ENCODE peak calls at places on chromosomes 6 and 20, in five cellular contexts. L is RWPE1, E is GM12878, M is neuronal stem cell, Y is colonic mucosa. H is an unnamed sample.

GRCh38 chr6:30881987-30882763 is 2.1 kb upstream of the DDR1 start:
- DNase-seq in M (peak), Y (peak), L (no peak), E (no peak), H (no peak)

GRCh38 chr6:157089258-157089657 is 234.1 kb downstream of the TMEM242 start:
- DNase-seq in Y (no peak), L (no peak), M (peak), E (no peak), H (no peak)

GRCh38 chr6:13351271-13351670 is 22.9 kb upstream of the TBC1D7 start:
- DNase-seq in Y (no peak), E (no peak), M (peak), L (no peak), H (no peak)

GRCh38 chr6:107653183-107653580 is 163.3 kb downstream of the SOBP start:
- DNase-seq in E (no peak), M (no peak), Y (no peak), L (no peak), H (no peak)

GRCh38 chr20:46179811-46180326 is 61.8 kb downstream of the CD40 start:
- DNase-seq in L (no peak), E (no peak), M (no peak), Y (no peak), H (no peak)

GRCh38 chr6:155219858-155220301 is 43.9 kb upstream of the CLDN20 start:
- DNase-seq in E (no peak), L (no peak), M (no peak), Y (no peak), H (no peak)

GRCh38 chr6:100514603-100515002 is 49.9 kb upstream of the SIM1 start:
- DNase-seq in M (no peak), L (no peak), E (no peak), Y (no peak), H (no peak)

GRCh38 chr6:101543796-101544195 is 150.3 kb downstream of the GRIK2 start:
- DNase-seq in M (no peak), Y (no peak), L (no peak), E (no peak), H (no peak)

GRCh38 chr6:7467007-7467897 is 74.2 kb upstream of the DSP start:
- DNase-seq in E (no peak), Y (peak), L (no peak), M (no peak), H (peak)

GRCh38 chr20:64228751-64229518 is 26.6 kb upstream of the PCMTD2 start:
- DNase-seq in Y (peak), E (no peak), L (no peak), M (no peak), H (no peak)

GRCh38 chr20:23152308-23152892 is 66.3 kb upstream of the CD93 start:
- DNase-seq in L (no peak), E (no peak), M (no peak), Y (peak), H (peak)

GRCh38 chr6:36222924-36223323 is 26.4 kb downstream of the BRPF3 start:
- DNase-seq in L (no peak), Y (peak), M (no peak), E (no peak), H (peak)

GRCh38 chr6:18122128-18123093 is at the start of gene NHLRC1:
- DNase-seq in M (peak), L (peak), Y (peak), E (peak), H (peak)

GRCh38 chr20:40673442-40673841 is 15.6 kb downstream of the MAFB start:
- DNase-seq in E (no peak), L (peak), Y (no peak), M (no peak), H (no peak)

GRCh38 chr6:109783245-109783990 is 92.3 kb downstream of the FIG4 start:
- DNase-seq in Y (no peak), E (no peak), L (no peak), M (no peak), H (no peak)

GRCh38 chr6:167954151-167954550 is 43.3 kb upstream of the KIF25 start:
- DNase-seq in M (no peak), E (no peak), Y (no peak), L (no peak), H (no peak)

GRCh38 chr20:47998736-47999135 is 213.5 kb upstream of the SULF2 start:
- DNase-seq in M (peak), E (no peak), Y (no peak), L (no peak), H (no peak)

GRCh38 chr6:90375681-90376439 is 79.2 kb upstream of the BACH2 start:
- DNase-seq in L (peak), Y (no peak), M (no peak), E (no peak), H (peak)

GRCh38 chr6:144893737-144894151 is 608.6 kb downstream of the UTRN start:
- DNase-seq in M (no peak), L (no peak), Y (no peak), E (no peak), H (no peak)

GRCh38 chr6:136290406-136291010 is 862 bp upstream of the BCLAF1 start:
- DNase-seq in L (peak), E (peak), Y (peak), M (no peak), H (peak)

GRCh38 chr6:30834643-30835042 is 49.7 kb upstream of the DDR1 start:
- DNase-seq in M (no peak), Y (no peak), L (no peak), E (no peak), H (peak)

GRCh38 chr20:57698191-57698866 is 11.5 kb downstream of the PMEPA1 start:
- DNase-seq in Y (peak), E (no peak), L (peak), M (no peak), H (no peak)

GRCh38 chr20:12067686-12068085 is 150.0 kb downstream of the BTBD3 start:
- DNase-seq in M (no peak), Y (no peak), E (no peak), L (no peak), H (no peak)

GRCh38 chr6:134619789-134620188 is 301.9 kb upstream of the SGK1 start:
- DNase-seq in Y (no peak), E (no peak), M (no peak), L (peak), H (no peak)

GRCh38 chr6:17045581-17046322 is 56.1 kb upstream of the STMND1 start:
- DNase-seq in E (no peak), Y (no peak), L (no peak), M (no peak), H (no peak)

GRCh38 chr6:127481628-127482027 is 22.4 kb upstream of the KIAA0408 start:
- DNase-seq in L (no peak), E (no peak), Y (no peak), M (no peak), H (no peak)

GRCh38 chr6:168238159-168238887 is 81.3 kb downstream of the DACT2 start:
- DNase-seq in M (no peak), E (no peak), L (peak), Y (no peak), H (no peak)

GRCh38 chr6:101509556-101509955 is 116.0 kb downstream of the GRIK2 start:
- DNase-seq in E (no peak), M (no peak), Y (no peak), L (no peak), H (no peak)

GRCh38 chr6:157823001-157823522 is at the start of gene SNX9:
- DNase-seq in Y (peak), M (peak), L (peak), E (no peak), H (peak)

GRCh38 chr6:37804676-37805075 is 14.9 kb upstream of the ZFAND3 start:
- DNase-seq in Y (no peak), L (no peak), E (no peak), M (no peak), H (no peak)

GRCh38 chr6:167393731-167394130 is 68.8 kb downstream of the TTLL2 start:
- DNase-seq in Y (no peak), L (no peak), M (no peak), E (no peak), H (no peak)

GRCh38 chr6:37535701-37536461 is 36.2 kb upstream of the CCDC167 start:
- DNase-seq in M (no peak), Y (no peak), E (no peak), L (peak), H (peak)

GRCh38 chr6:140445474-140446004 is 1071.1 kb upstream of the CITED2 start:
- DNase-seq in M (no peak), E (no peak), Y (no peak), L (peak), H (no peak)

H was measured in Peyer's patch.